ENCODE peak calls at places on chromosome 11, in seven cellular contexts. H is CD8-positive, alpha-beta memory T cell; B is esophagus squamous epithelium; P is coronary artery; G is SK-N-MC; V is bronchial epithelial cell; J is foreskin fibroblast. Y is an unnamed sample.

GRCh38 chr11:33207408-33207985 is 46.2 kb upstream of the CSTF3 start:
- DNase-seq in B (no peak), G (no peak), H (no peak), P (no peak), J (peak; percentile 19), V (no peak), Y (peak; percentile 25)

GRCh38 chr11:118217575-118217974 is 7.2 kb downstream of the JAML start:
- DNase-seq in B (no peak), G (no peak), J (no peak), V (no peak), H (no peak), P (no peak), Y (no peak)

GRCh38 chr11:9740202-9740881 is 76.5 kb downstream of the SWAP70 start:
- DNase-seq in J (no peak), H (no peak), B (no peak), P (no peak), G (no peak), V (peak; percentile 80), Y (no peak)

GRCh38 chr11:60130496-60130895 is 42.0 kb downstream of the MS4A2 start:
- DNase-seq in P (no peak), H (peak; percentile 1), J (no peak), B (no peak), G (peak; percentile 2), V (peak; percentile 64), Y (peak; percentile 8)

GRCh38 chr11:34570584-34570983 is 50.3 kb upstream of the EHF start:
- DNase-seq in B (no peak), H (no peak), V (peak; percentile 90), P (no peak), G (no peak), J (peak; percentile 12), Y (no peak)

GRCh38 chr11:7596975-7597391 is 76.3 kb downstream of the CYB5R2 start:
- DNase-seq in J (no peak), B (no peak), V (peak; percentile 96), G (no peak), H (no peak), P (no peak), Y (no peak)

GRCh38 chr11:64858467-64859401 is 14.3 kb upstream of the CDC42BPG start:
- DNase-seq in B (no peak), V (no peak), P (no peak), H (peak; percentile 76), G (no peak), J (no peak), Y (peak; percentile 76)

GRCh38 chr11:134139873-134140331 is 71.0 kb downstream of the JAM3 start:
- DNase-seq in H (peak; percentile 49), P (no peak), B (no peak), V (peak; percentile 69), G (no peak), J (peak; percentile 91), Y (peak; percentile 82)

GRCh38 chr11:65786008-65786785 is 666 bp upstream of the OVOL1 start:
- DNase-seq in V (no peak), P (no peak), H (no peak), J (no peak), G (no peak), B (no peak), Y (no peak)

GRCh38 chr11:59787816-59788215 is 22.8 kb downstream of the MRPL16 start:
- DNase-seq in H (no peak), V (peak; percentile 82), J (peak; percentile 67), G (no peak), P (no peak), B (no peak), Y (no peak)

GRCh38 chr11:64056213-64056785 is 20.6 kb downstream of the FLRT1 start:
- DNase-seq in B (no peak), G (no peak), P (no peak), J (no peak), H (no peak), V (no peak), Y (no peak)

GRCh38 chr11:66981976-66982578 is 7.0 kb downstream of the C11orf86 start:
- DNase-seq in G (no peak), J (peak; percentile 97), H (no peak), P (peak; percentile 86), V (peak; percentile 88), B (peak; percentile 7), Y (peak; percentile 84)

GRCh38 chr11:117878314-117878938 is 2.0 kb upstream of the FXYD6 start:
- DNase-seq in H (no peak), P (peak; percentile 43), B (no peak), J (no peak), G (no peak), V (no peak), Y (no peak)

GRCh38 chr11:576791-577610 is 731 bp downstream of the PHRF1 start:
- DNase-seq in P (no peak), H (no peak), G (no peak), B (no peak), V (no peak), J (no peak), Y (no peak)

GRCh38 chr11:30282289-30282631 is 40.6 kb upstream of the ARL14EP start:
- DNase-seq in P (no peak), H (peak; percentile 10), J (no peak), V (no peak), B (no peak), G (no peak), Y (no peak)

GRCh38 chr11:46006418-46007070 is 84.1 kb downstream of the LARGE2 start:
- DNase-seq in H (peak; percentile 43), G (peak; percentile 65), P (no peak), B (no peak), V (peak; percentile 77), J (peak; percentile 86), Y (peak; percentile 47)

GRCh38 chr11:20125927-20126326 is 34.3 kb downstream of the DBX1 start:
- DNase-seq in B (no peak), G (no peak), P (no peak), J (peak; percentile 65), V (peak; percentile 64), H (no peak), Y (no peak)

GRCh38 chr11:17786824-17787525 is 52.4 kb downstream of the KCNC1 start:
- DNase-seq in P (no peak), B (no peak), J (peak; percentile 96), H (no peak), G (no peak), V (peak; percentile 94), Y (no peak)

GRCh38 chr11:118219244-118219643 is 5.6 kb downstream of the JAML start:
- DNase-seq in B (no peak), H (no peak), P (no peak), J (no peak), G (no peak), V (no peak), Y (no peak)

GRCh38 chr11:76380161-76380976 is 563 bp downstream of the THAP12 start:
- DNase-seq in V (peak; percentile 23), P (peak; percentile 78), G (no peak), H (peak; percentile 45), B (no peak), J (peak; percentile 51), Y (peak; percentile 9)

GRCh38 chr11:43575931-43576833 is 104.4 kb upstream of the HSD17B12 start:
- DNase-seq in B (no peak), V (no peak), J (peak; percentile 11), H (no peak), G (no peak), P (no peak), Y (no peak)

GRCh38 chr11:1223346-1224108 is 661 bp downstream of the MUC5B start:
- DNase-seq in J (no peak), V (no peak), H (no peak), G (no peak), P (no peak), B (no peak), Y (no peak)

GRCh38 chr11:84407091-84407490 is 1120.9 kb upstream of the CCDC90B start:
- DNase-seq in P (no peak), J (no peak), V (no peak), B (no peak), G (no peak), H (no peak), Y (no peak)

GRCh38 chr11:117836077-117836960 is 11.8 kb upstream of the FXYD2 start:
- DNase-seq in V (no peak), H (no peak), J (no peak), P (peak; percentile 45), B (no peak), G (no peak), Y (no peak)

GRCh38 chr11:119540370-119541125 is 117.6 kb upstream of the THY1 start:
- DNase-seq in V (no peak), P (peak; percentile 68), J (no peak), B (no peak), H (no peak), G (no peak), Y (no peak)

GRCh38 chr11:11463397-11463796 is 110.3 kb upstream of the CSNK2A3 start:
- DNase-seq in B (no peak), J (peak; percentile 61), G (no peak), V (no peak), P (no peak), H (no peak), Y (no peak)

GRCh38 chr11:75717608-75718403 is at the start of gene MOGAT2:
- DNase-seq in G (no peak), P (peak; percentile 47), H (no peak), B (no peak), J (no peak), V (no peak), Y (no peak)

GRCh38 chr11:71490731-71491390 is 36.2 kb upstream of the KRTAP5-7 start:
- DNase-seq in P (no peak), G (no peak), J (no peak), B (no peak), V (no peak), H (no peak), Y (no peak)

GRCh38 chr11:76795285-76795935 is 12.3 kb downstream of the TSKU start:
- DNase-seq in P (peak; percentile 74), G (no peak), B (no peak), V (no peak), H (no peak), J (no peak), Y (no peak)

GRCh38 chr11:123166095-123166559 is 28.9 kb downstream of the CLMP start:
- DNase-seq in J (peak; percentile 51), V (peak; percentile 61), B (no peak), G (no peak), H (no peak), P (no peak), Y (peak; percentile 32)

GRCh38 chr11:64763804-64764611 is 4.2 kb upstream of the PYGM start:
- DNase-seq in H (peak; percentile 89), J (no peak), B (no peak), G (no peak), V (no peak), P (no peak), Y (no peak)

GRCh38 chr11:74847895-74848294 is 99.2 kb downstream of the RNF169 start:
- DNase-seq in V (no peak), G (no peak), B (no peak), P (no peak), H (no peak), J (no peak), Y (no peak)

GRCh38 chr11:134050541-134051383 is 18.1 kb upstream of the JAM3 start:
- DNase-seq in H (peak; percentile 76), J (peak; percentile 86), B (no peak), G (no peak), V (no peak), P (peak; percentile 79), Y (peak; percentile 81)

GRCh38 chr11:16280256-16280682 is 76.1 kb downstream of the SOX6 start:
- DNase-seq in V (peak; percentile 85), J (no peak), H (no peak), G (no peak), B (no peak), P (no peak), Y (peak; percentile 44)

GRCh38 chr11:446886-447285 is 3.2 kb upstream of the PTDSS2 start:
- DNase-seq in H (no peak), B (no peak), G (no peak), J (no peak), P (no peak), V (peak; percentile 71), Y (no peak)

Y was measured in heart right ventricle.